ENCODE peak calls at places on chromosome 10, in four cellular contexts. H, G, C and Z are unnamed samples. For H3K4me1, the result is how much of the 10 kb centered on the place peaks cover.

GRCh38 chr10:42490368-42490767 is 148.0 kb downstream of the ZNF33B start:
- DNase-seq in H (no peak), G (no peak), C (no peak), Z (no peak)

GRCh38 chr10:80204193-80204714 is 1.1 kb downstream of the ANXA11 start:
- DNase-seq in G (peak), C (no peak), H (peak), Z (peak)

GRCh38 chr10:102418612-102419560 is at the start of gene PSD:
- DNase-seq in C (no peak), G (no peak), H (no peak), Z (no peak)

GRCh38 chr10:527416-527815 is 162.1 kb downstream of the DIP2C start:
- DNase-seq in H (no peak), C (no peak), G (no peak), Z (no peak)

GRCh38 chr10:5831446-5831782 is 18.2 kb upstream of the GDI2 start:
- DNase-seq in G (no peak), C (no peak), H (no peak), Z (no peak)

GRCh38 chr10:21042536-21042935 is 145.4 kb upstream of the NEBL start:
- DNase-seq in G (no peak), C (no peak), H (no peak), Z (no peak)

GRCh38 chr10:44981172-44982113 is 2.8 kb upstream of the DEPP1 start:
- DNase-seq in C (peak), G (peak), H (no peak), Z (no peak)

GRCh38 chr10:63520463-63521388 is 475 bp upstream of the REEP3 start:
- DNase-seq in G (peak), H (peak), C (peak), Z (peak)

GRCh38 chr10:43605850-43606322 is 352 bp upstream of the ZNF485 start:
- DNase-seq in G (no peak), H (no peak), C (no peak), Z (no peak)

GRCh38 chr10:10092581-10092980 is 925.1 kb upstream of the CELF2 start:
- DNase-seq in H (no peak), C (no peak), G (no peak), Z (no peak)

GRCh38 chr10:103055105-103055504 is 137.0 kb downstream of the CNNM2 start:
- DNase-seq in C (no peak), H (no peak), G (no peak), Z (no peak)

GRCh38 chr10:131947631-131948347 is 33.9 kb downstream of the BNIP3 start:
- DNase-seq in H (peak), G (no peak), C (no peak), Z (no peak)

GRCh38 chr10:113183543-113183942 is 233.5 kb downstream of the TCF7L2 start:
- DNase-seq in C (no peak), H (no peak), G (no peak), Z (no peak)

GRCh38 chr10:6013413-6014192 is 36.3 kb upstream of the IL15RA start:
- DNase-seq in G (no peak), C (no peak), H (no peak), Z (no peak)

GRCh38 chr10:76583711-76584161 is 1053.9 kb downstream of the KCNMA1 start:
- DNase-seq in H (no peak), G (peak), C (peak), Z (no peak)

GRCh38 chr10:78165617-78166016 is 132.0 kb downstream of the RPS24 start:
- DNase-seq in H (no peak), C (no peak), G (no peak), Z (no peak)

GRCh38 chr10:29736325-29737208 is 101.8 kb upstream of the SVIL start:
- DNase-seq in G (peak), C (peak), H (peak), Z (peak)

GRCh38 chr10:44036425-44036824 is 348.5 kb downstream of the CXCL12 start:
- DNase-seq in G (no peak), H (no peak), C (no peak), Z (no peak)

GRCh38 chr10:89591111-89591795 is 53.8 kb downstream of the PANK1 start:
- DNase-seq in G (peak), C (no peak), H (no peak), Z (no peak)

GRCh38 chr10:104641150-104642000 is at the start of gene SORCS3:
- DNase-seq in C (no peak), G (no peak), H (no peak), Z (no peak)

GRCh38 chr10:32988604-32989003 is 30.6 kb upstream of the ITGB1 start:
- DNase-seq in C (no peak), H (no peak), G (no peak), Z (no peak)

GRCh38 chr10:105150486-105150885 is 509.4 kb downstream of the SORCS3 start:
- DNase-seq in H (no peak), C (no peak), G (no peak), Z (no peak)

GRCh38 chr10:77029684-77030407 is 607.8 kb downstream of the KCNMA1 start:
- DNase-seq in H (no peak), C (no peak), G (no peak), Z (no peak)

GRCh38 chr10:90344226-90344625 is 513.6 kb downstream of the HTR7 start:
- DNase-seq in G (no peak), C (no peak), H (no peak), Z (no peak)

GRCh38 chr10:99779335-99779734 is 3.1 kb upstream of the ABCC2 start:
- DNase-seq in G (no peak), C (no peak), H (no peak), Z (no peak)

GRCh38 chr10:69061305-69062161 is 26.4 kb upstream of the SRGN start:
- DNase-seq in C (peak), G (peak), H (peak), Z (no peak)

GRCh38 chr10:114367676-114368391 is 36.5 kb downstream of the AFAP1L2 start:
- DNase-seq in G (no peak), H (no peak), C (peak), Z (no peak)

GRCh38 chr10:9024210-9024609 is 969.7 kb downstream of the GATA3 start:
- DNase-seq in C (no peak), H (no peak), G (no peak), Z (no peak)

GRCh38 chr10:71757450-71757918 is 15.8 kb downstream of the VSIR start:
- DNase-seq in C (no peak), G (no peak), H (no peak), Z (no peak)

GRCh38 chr10:97321032-97321806 is 2.1 kb downstream of the FRAT1 start:
- DNase-seq in C (no peak), H (peak), G (peak), Z (no peak)

GRCh38 chr10:92834331-92834730 is 14.0 kb upstream of the EXOC6 start:
- DNase-seq in H (no peak), C (no peak), G (no peak), Z (no peak)

GRCh38 chr10:23001901-23002516 is 74.2 kb downstream of the ARMC3 start:
- DNase-seq in C (no peak), H (no peak), G (no peak), Z (no peak)

GRCh38 chr10:11677480-11677879 is 64.7 kb upstream of the ECHDC3 start:
- DNase-seq in C (no peak), H (no peak), G (no peak), Z (no peak)

GRCh38 chr10:12214763-12215218 is 18.8 kb downstream of the CDC123 start:
- DNase-seq in C (peak), G (no peak), H (no peak), Z (peak)

GRCh38 chr10:101441539-101442455 is 87.8 kb downstream of the BTRC start:
- DNase-seq in H (no peak), C (peak), G (no peak), Z (no peak)

GRCh38 chr10:78337016-78337415 is 303.4 kb downstream of the RPS24 start:
- DNase-seq in C (no peak), H (no peak), G (peak), Z (no peak)

GRCh38 chr10:33329178-33329577 is 5.3 kb downstream of the NRP1 start:
- DNase-seq in C (no peak), H (no peak), G (no peak), Z (no peak)

GRCh38 chr10:79173582-79174262 is 105.0 kb downstream of the ZMIZ1 start:
- DNase-seq in G (no peak), C (no peak), H (no peak), Z (no peak)

GRCh38 chr10:117568226-117568625 is 25.7 kb downstream of the EMX2 start:
- DNase-seq in C (no peak), H (no peak), G (no peak), Z (no peak)

GRCh38 chr10:44278669-44279337 is 106.1 kb downstream of the CXCL12 start:
- DNase-seq in G (no peak), H (no peak), C (peak), Z (no peak)

GRCh38 chr10:129966370-129966769 is 2.3 kb upstream of the EBF3 start:
- DNase-seq in C (no peak), H (no peak), G (no peak), Z (no peak)
- H3K4me1 ChIP-seq in C (under half), H (under half), G (under half), Z (under half)

DNA sequence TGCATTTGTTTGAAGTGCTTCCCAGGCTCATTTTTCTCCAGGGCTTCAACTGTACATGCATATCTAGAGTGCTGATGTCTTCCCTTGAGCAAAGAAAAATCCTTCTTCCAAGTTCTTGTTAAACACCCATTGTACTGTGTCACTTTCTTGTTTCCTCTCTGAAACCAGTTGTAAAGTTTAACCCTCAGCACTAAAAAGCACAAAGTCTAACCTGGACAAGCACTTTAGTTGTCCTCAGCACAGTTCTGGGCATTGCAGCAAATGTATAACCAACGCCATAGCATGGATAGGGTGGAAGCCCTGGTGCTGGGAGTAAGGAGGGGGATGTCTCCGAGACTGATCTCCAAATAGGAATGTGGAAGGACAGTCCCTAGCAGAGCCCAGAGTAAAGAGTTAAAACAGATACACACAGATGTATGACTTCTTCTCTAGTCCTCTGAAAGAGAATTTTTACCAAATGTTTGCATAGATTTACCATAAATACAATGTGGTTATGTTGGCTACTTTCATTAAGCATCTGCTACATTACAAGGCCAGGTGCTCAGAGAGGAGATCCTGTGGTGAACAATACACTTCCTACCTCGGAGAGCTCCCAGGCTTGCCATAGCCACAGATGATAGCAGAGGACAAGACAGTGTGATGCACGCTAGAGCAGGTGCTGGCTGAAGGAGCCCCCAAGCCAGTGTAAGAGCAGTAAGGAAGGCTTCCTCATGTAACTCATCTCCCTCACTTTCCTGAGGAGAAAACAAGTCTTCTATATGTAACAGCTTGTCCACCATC is 57.0 kb downstream of the DNAJC12 start:
- DNase-seq in C (no peak), G (no peak), H (no peak), Z (no peak)
- H3K27ac ChIP-seq in C (no peak), G (no peak), H (no peak), Z (no peak)

GRCh38 chr10:132988988-132989387 is 46.6 kb upstream of the CFAP46 start:
- DNase-seq in H (peak), G (no peak), C (no peak), Z (no peak)

GRCh38 chr10:132986978-132987377 is 44.6 kb upstream of the CFAP46 start:
- DNase-seq in C (no peak), H (no peak), G (no peak), Z (no peak)

GRCh38 chr10:132986576-132986975 is 44.2 kb upstream of the CFAP46 start:
- DNase-seq in H (peak), C (no peak), G (no peak), Z (no peak)

GRCh38 chr10:132989476-132990415 is 47.4 kb upstream of the CFAP46 start:
- DNase-seq in H (peak), C (no peak), G (no peak), Z (no peak)

DNA sequence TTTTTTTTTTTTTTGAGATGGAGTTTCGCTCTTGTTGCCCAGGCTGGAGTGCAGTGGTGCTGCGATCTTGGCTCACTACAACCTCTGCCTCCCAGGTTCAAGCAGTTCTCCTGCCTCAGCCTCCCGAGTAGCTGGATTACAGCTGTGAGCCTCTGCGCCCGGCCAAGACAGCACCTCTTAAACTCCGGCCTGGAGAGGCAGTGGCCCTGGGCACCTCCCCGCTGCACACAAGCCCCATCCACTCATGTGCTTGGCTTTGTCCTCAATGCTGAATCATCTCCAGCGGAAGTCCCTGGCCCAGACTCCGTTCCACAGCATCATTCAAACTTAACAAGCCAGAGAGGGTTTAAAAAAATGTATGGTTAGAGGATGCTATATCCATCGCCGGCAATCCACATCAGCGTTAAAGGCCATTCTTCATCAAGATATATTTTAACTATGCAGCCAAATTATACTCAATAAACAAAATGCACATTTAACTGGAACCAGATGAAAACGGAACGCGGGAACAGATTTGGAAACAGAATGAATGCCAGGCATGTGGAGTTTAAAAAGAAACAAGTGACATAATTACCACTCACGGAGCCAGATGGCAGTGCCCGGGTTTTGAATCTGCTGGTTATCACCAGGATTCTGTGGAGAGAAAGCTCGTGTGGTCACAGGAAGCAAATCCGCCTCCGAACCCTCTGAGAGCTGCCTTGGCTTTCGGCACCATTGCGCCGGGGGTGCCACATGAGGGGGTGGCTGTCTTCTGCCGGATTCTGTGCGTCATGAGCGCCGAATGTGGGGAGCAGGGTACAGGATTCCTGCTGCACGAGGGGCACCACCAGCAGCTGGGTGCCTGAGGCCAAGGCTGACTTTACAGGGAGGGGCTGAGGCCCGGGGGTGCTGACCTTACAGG is 45.6 kb upstream of the CFAP46 start:
- DNase-seq in G (no peak), H (peak), C (no peak), Z (no peak)
- H3K4me3 ChIP-seq in G (no peak), H (no peak), C (no peak), Z (no peak)

DNA sequence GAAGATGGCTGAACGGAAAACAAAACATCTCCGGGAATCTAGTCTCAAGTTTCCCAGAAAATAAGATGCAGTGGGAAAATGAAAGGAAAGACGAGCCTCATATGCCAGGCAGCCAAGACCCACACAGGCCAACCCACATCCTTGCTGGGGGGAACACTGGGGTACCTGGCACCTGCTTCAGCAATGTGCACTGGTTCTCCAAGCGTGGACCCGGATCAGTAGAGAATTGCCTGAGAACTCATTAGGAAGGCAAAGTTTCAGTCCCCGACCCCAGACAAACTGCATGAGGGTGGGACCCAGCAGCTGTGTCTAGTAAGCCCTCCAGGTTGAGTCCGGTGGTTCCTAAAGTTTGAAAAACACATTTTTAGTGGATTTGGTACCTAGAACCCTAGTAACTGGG is 18.4 kb downstream of the FAM53B start:
- DNase-seq in H (peak), G (peak), C (no peak), Z (no peak)
- H3K4me1 ChIP-seq in H (half or more), G (half or more), C (under half), Z (half or more)

GRCh38 chr10:26483554-26483953 is 45.4 kb downstream of the APBB1IP start:
- DNase-seq in G (no peak), C (no peak), H (no peak), Z (no peak)

GRCh38 chr10:26481914-26482550 is 43.9 kb downstream of the APBB1IP start:
- DNase-seq in H (no peak), G (peak), C (no peak), Z (no peak)

GRCh38 chr10:26479766-26480492 is 41.8 kb downstream of the APBB1IP start:
- DNase-seq in H (no peak), G (no peak), C (no peak), Z (peak)

GRCh38 chr10:26478061-26478460 is 39.9 kb downstream of the APBB1IP start:
- DNase-seq in H (no peak), C (no peak), G (no peak), Z (no peak)

DNA sequence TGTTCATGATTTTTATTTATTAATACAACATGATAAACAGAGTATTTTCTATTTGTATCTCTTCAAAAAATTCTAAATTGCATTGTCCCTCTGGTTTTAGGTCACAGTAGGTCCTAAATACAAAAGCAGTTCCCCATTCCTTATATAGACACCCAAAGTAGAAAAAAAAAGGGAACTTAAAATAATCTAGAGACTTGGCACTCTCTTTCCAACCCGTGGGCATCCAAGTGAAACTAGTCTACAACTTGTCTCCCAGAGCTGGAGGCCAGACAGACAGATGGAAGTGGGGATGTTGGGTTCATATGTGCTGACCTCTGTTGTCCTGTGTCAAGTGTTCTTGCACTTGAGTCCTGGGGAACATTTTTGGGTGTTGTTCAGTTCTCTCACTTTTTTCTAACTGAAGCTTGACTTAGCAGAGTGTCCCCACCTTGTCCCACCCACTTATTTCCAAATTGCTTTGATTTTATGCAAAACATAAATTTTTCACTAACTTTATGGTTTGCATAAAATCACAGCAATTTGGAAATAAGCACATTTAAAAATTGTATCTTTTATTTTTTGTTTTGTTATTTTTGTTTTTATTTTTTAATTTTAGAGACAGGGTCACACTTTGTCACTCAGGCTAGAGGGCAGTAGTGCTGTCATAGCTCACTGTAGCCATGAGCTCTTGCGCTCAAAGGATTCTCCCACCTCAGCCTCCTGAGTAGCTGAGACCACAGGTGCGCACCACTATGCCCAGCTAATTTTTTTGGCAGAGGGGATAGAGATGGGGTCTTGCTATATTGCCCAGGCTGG is 43.0 kb downstream of the APBB1IP start:
- DNase-seq in H (no peak), G (peak), C (no peak), Z (no peak)
- H3K27ac ChIP-seq in H (no peak), G (peak), C (peak), Z (peak)